ENCODE peak calls at places on chromosome 11, in six cellular contexts. One of them, this sample, is unnamed.

GRCh38 chr11:90202342-90202741 is 20.5 kb downstream of the CHORDC1 start:
- DNase-seq in colonic mucosa: no peak
- DNase-seq in Peyer's patch: no peak
- DNase-seq in spleen: no peak
- DNase-seq in left ventricle myocardium inferior: no peak
- DNase-seq in H1: no peak
- DNase-seq in this sample: no peak

GRCh38 chr11:72179804-72180396 is 12.0 kb upstream of the FOLR1 start:
- DNase-seq in spleen: no peak
- DNase-seq in colonic mucosa: no peak
- DNase-seq in Peyer's patch: no peak
- DNase-seq in H1: no peak
- DNase-seq in left ventricle myocardium inferior: no peak
- DNase-seq in this sample: no peak

GRCh38 chr11:12769834-12770345 is 95.7 kb downstream of the TEAD1 start:
- DNase-seq in colonic mucosa: no peak
- DNase-seq in Peyer's patch: no peak
- DNase-seq in spleen: no peak
- DNase-seq in left ventricle myocardium inferior: no peak
- DNase-seq in H1: no peak
- DNase-seq in this sample: no peak

GRCh38 chr11:65288706-65289536 is 25.7 kb upstream of the CDC42EP2 start:
- DNase-seq in left ventricle myocardium inferior: peak; percentile 76
- DNase-seq in colonic mucosa: no peak
- DNase-seq in H1: no peak
- DNase-seq in Peyer's patch: no peak
- DNase-seq in spleen: no peak
- DNase-seq in this sample: peak; percentile 89

GRCh38 chr11:119115484-119116234 is 5.7 kb upstream of the HINFP start:
- DNase-seq in Peyer's patch: no peak
- DNase-seq in spleen: peak; percentile 86
- DNase-seq in H1: no peak
- DNase-seq in left ventricle myocardium inferior: peak; percentile 56
- DNase-seq in colonic mucosa: no peak
- DNase-seq in this sample: peak; percentile 51

GRCh38 chr11:117034901-117035300 is 63.3 kb downstream of the SIK3 start:
- DNase-seq in left ventricle myocardium inferior: no peak
- DNase-seq in H1: no peak
- DNase-seq in spleen: no peak
- DNase-seq in Peyer's patch: no peak
- DNase-seq in colonic mucosa: no peak
- DNase-seq in this sample: no peak

GRCh38 chr11:35943761-35944502 is at the start of gene LDLRAD3:
- DNase-seq in left ventricle myocardium inferior: peak; percentile 76
- DNase-seq in Peyer's patch: peak; percentile 75
- DNase-seq in spleen: peak; percentile 90
- DNase-seq in colonic mucosa: peak; percentile 75
- DNase-seq in H1: peak; percentile 84
- DNase-seq in this sample: peak; percentile 84

GRCh38 chr11:124898711-124899110 is 1.0 kb upstream of the ROBO4 start:
- DNase-seq in H1: peak; percentile 47
- DNase-seq in spleen: peak; percentile 84
- DNase-seq in colonic mucosa: no peak
- DNase-seq in Peyer's patch: no peak
- DNase-seq in left ventricle myocardium inferior: no peak
- DNase-seq in this sample: peak; percentile 47

GRCh38 chr11:2688381-2689231 is 11.2 kb downstream of the KCNQ1OT1 start:
- DNase-seq in colonic mucosa: no peak
- DNase-seq in Peyer's patch: peak; percentile 41
- DNase-seq in left ventricle myocardium inferior: no peak
- DNase-seq in spleen: peak; percentile 62
- DNase-seq in H1: no peak
- DNase-seq in this sample: peak; percentile 41

GRCh38 chr11:26904801-26905200 is 89.1 kb upstream of the FIBIN start:
- DNase-seq in Peyer's patch: no peak
- DNase-seq in spleen: no peak
- DNase-seq in H1: no peak
- DNase-seq in left ventricle myocardium inferior: no peak
- DNase-seq in colonic mucosa: no peak
- DNase-seq in this sample: no peak

GRCh38 chr11:8867856-8868705 is 42.9 kb upstream of the AKIP1 start:
- DNase-seq in spleen: no peak
- DNase-seq in colonic mucosa: no peak
- DNase-seq in H1: no peak
- DNase-seq in left ventricle myocardium inferior: no peak
- DNase-seq in Peyer's patch: no peak
- DNase-seq in this sample: no peak

GRCh38 chr11:113465786-113466185 is 9.4 kb downstream of the DRD2 start:
- DNase-seq in spleen: no peak
- DNase-seq in left ventricle myocardium inferior: no peak
- DNase-seq in Peyer's patch: no peak
- DNase-seq in H1: no peak
- DNase-seq in colonic mucosa: no peak
- DNase-seq in this sample: no peak
- H3K27me3 ChIP-seq in spleen: no peaks in the 10 kb centered on the region
- H3K27me3 ChIP-seq in left ventricle myocardium inferior: peaks cover 92% of the 10 kb centered on the region
- H3K27me3 ChIP-seq in Peyer's patch: no peaks in the 10 kb centered on the region
- H3K27me3 ChIP-seq in H1: no peaks in the 10 kb centered on the region
- H3K27me3 ChIP-seq in colonic mucosa: no peaks in the 10 kb centered on the region
- H3K27me3 ChIP-seq in this sample: peaks cover 2% of the 10 kb centered on the region

GRCh38 chr11:18280438-18281046 is 14.5 kb downstream of the SAA1 start:
- DNase-seq in left ventricle myocardium inferior: no peak
- DNase-seq in colonic mucosa: no peak
- DNase-seq in Peyer's patch: no peak
- DNase-seq in H1: no peak
- DNase-seq in spleen: no peak
- DNase-seq in this sample: no peak

GRCh38 chr11:18285841-18286240 is 19.8 kb downstream of the SAA1 start:
- DNase-seq in spleen: no peak
- DNase-seq in Peyer's patch: no peak
- DNase-seq in colonic mucosa: no peak
- DNase-seq in H1: no peak
- DNase-seq in left ventricle myocardium inferior: no peak
- DNase-seq in this sample: no peak

GRCh38 chr11:18277560-18278271 is 11.7 kb downstream of the SAA1 start:
- DNase-seq in Peyer's patch: peak; percentile 50
- DNase-seq in spleen: no peak
- DNase-seq in H1: no peak
- DNase-seq in left ventricle myocardium inferior: no peak
- DNase-seq in colonic mucosa: no peak
- DNase-seq in this sample: no peak

GRCh38 chr11:18282626-18283025 is 16.6 kb downstream of the SAA1 start:
- DNase-seq in Peyer's patch: no peak
- DNase-seq in spleen: no peak
- DNase-seq in colonic mucosa: no peak
- DNase-seq in left ventricle myocardium inferior: no peak
- DNase-seq in H1: no peak
- DNase-seq in this sample: no peak
- H3K36me3 ChIP-seq in Peyer's patch: peaks cover 61% of the 10 kb centered on the region
- H3K36me3 ChIP-seq in spleen: peaks cover 48% of the 10 kb centered on the region
- H3K36me3 ChIP-seq in colonic mucosa: no peaks in the 10 kb centered on the region
- H3K36me3 ChIP-seq in left ventricle myocardium inferior: peaks cover 83% of the 10 kb centered on the region
- H3K36me3 ChIP-seq in H1: peaks cover 76% of the 10 kb centered on the region
- H3K36me3 ChIP-seq in this sample: peaks cover 22% of the 10 kb centered on the region

GRCh38 chr11:75273989-75274391 is 33.4 kb downstream of the TPBGL start:
- DNase-seq in colonic mucosa: no peak
- DNase-seq in spleen: peak; percentile 75
- DNase-seq in left ventricle myocardium inferior: no peak
- DNase-seq in H1: no peak
- DNase-seq in Peyer's patch: peak; percentile 41
- DNase-seq in this sample: no peak
- H3K4me1 ChIP-seq in colonic mucosa: no peaks in the 10 kb centered on the region
- H3K4me1 ChIP-seq in spleen: peaks cover 73% of the 10 kb centered on the region
- H3K4me1 ChIP-seq in left ventricle myocardium inferior: peaks cover 7% of the 10 kb centered on the region
- H3K4me1 ChIP-seq in H1: no peaks in the 10 kb centered on the region
- H3K4me1 ChIP-seq in Peyer's patch: no peaks in the 10 kb centered on the region
- H3K4me1 ChIP-seq in this sample: no peaks in the 10 kb centered on the region

DNA sequence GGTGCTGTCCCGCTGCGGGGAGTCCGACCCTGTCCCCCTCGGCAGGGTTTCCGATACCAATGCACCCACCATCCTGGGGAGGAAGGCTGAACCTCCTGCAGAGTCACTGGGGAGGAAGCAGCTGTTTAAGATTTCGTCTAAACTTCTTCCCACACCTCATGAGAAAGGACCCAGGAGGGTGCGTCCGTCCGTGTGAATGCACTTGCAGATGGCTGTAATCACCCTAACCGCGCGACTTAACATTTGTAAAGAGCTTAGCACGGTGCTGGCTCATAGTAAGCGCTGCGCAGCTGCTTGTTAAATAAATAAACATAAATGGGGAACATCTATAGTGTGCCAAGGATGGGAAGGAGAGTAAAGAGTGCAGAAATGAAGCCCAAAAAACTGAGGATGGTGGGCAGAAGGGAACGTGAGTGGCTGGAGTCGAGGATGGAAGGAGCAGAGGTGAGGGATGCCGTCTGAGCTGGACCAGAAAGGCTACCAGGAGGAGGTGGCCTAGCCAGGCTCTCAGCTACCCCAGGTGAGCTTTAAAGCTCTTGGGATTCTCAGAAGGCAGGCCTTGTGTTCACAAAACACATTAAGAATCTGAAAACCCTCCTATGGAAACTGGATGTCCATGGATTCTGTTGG is 4.8 kb upstream of the ANO1 start:
- DNase-seq in colonic mucosa: no peak
- DNase-seq in spleen: peak; percentile 56
- DNase-seq in left ventricle myocardium inferior: no peak
- DNase-seq in Peyer's patch: peak; percentile 8
- DNase-seq in H1: peak; percentile 58
- DNase-seq in this sample: no peak
- H3K27me3 ChIP-seq in colonic mucosa: peaks cover 14% of the 10 kb centered on the region
- H3K27me3 ChIP-seq in spleen: peaks cover 17% of the 10 kb centered on the region
- H3K27me3 ChIP-seq in left ventricle myocardium inferior: peaks cover 96% of the 10 kb centered on the region
- H3K27me3 ChIP-seq in Peyer's patch: no peaks in the 10 kb centered on the region
- H3K27me3 ChIP-seq in H1: peaks cover 34% of the 10 kb centered on the region
- H3K27me3 ChIP-seq in this sample: peaks cover 2% of the 10 kb centered on the region

GRCh38 chr11:75793966-75794365 is 21.0 kb upstream of the UVRAG start:
- DNase-seq in colonic mucosa: no peak
- DNase-seq in H1: no peak
- DNase-seq in spleen: no peak
- DNase-seq in Peyer's patch: no peak
- DNase-seq in left ventricle myocardium inferior: peak; percentile 42
- DNase-seq in this sample: no peak

GRCh38 chr11:75790986-75791385 is 22.4 kb downstream of the DGAT2 start:
- DNase-seq in H1: no peak
- DNase-seq in left ventricle myocardium inferior: no peak
- DNase-seq in Peyer's patch: no peak
- DNase-seq in spleen: peak; percentile 40
- DNase-seq in colonic mucosa: no peak
- DNase-seq in this sample: no peak

GRCh38 chr11:75792997-75793800 is 21.8 kb upstream of the UVRAG start:
- DNase-seq in colonic mucosa: no peak
- DNase-seq in left ventricle myocardium inferior: peak; percentile 62
- DNase-seq in spleen: no peak
- DNase-seq in Peyer's patch: no peak
- DNase-seq in H1: no peak
- DNase-seq in this sample: no peak

GRCh38 chr11:75789521-75789920 is 20.9 kb downstream of the DGAT2 start:
- DNase-seq in Peyer's patch: no peak
- DNase-seq in spleen: peak; percentile 29
- DNase-seq in left ventricle myocardium inferior: no peak
- DNase-seq in colonic mucosa: no peak
- DNase-seq in H1: no peak
- DNase-seq in this sample: no peak

DNA sequence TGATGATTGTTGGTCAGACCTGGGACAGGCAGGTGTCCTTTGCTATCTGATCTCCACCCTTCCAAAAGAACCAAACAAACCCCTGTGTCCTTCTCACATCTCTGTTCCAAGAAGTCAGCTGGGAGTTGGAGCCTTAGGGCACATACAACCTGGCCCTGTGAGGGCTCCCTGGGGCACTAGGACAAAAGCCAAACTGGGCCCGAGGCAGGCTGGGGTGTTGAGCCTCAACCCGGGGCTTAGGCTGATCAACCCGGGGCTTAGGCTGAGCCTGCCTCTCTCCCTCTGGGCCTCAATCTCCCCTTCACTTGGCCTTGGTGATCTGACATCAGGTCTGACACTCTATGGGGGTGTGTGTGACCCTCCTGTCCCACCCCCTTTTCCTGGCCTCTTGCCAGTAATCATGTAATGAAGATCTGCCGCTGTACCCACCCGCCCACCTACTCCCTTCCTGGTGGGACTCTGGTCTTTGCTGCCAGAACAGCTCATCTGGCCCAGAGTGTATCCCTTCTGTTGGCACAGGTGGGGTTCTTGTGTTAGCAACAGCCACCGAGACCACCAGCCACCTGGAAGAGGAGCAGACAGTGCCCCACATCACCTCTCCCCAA is 22.8 kb upstream of the UVRAG start:
- DNase-seq in Peyer's patch: no peak
- DNase-seq in H1: no peak
- DNase-seq in spleen: peak; percentile 51
- DNase-seq in left ventricle myocardium inferior: no peak
- DNase-seq in colonic mucosa: no peak
- DNase-seq in this sample: no peak
- H3K36me3 ChIP-seq in Peyer's patch: no peaks in the 10 kb centered on the region
- H3K36me3 ChIP-seq in H1: no peaks in the 10 kb centered on the region
- H3K36me3 ChIP-seq in spleen: no peaks in the 10 kb centered on the region
- H3K36me3 ChIP-seq in left ventricle myocardium inferior: no peaks in the 10 kb centered on the region
- H3K36me3 ChIP-seq in colonic mucosa: no peaks in the 10 kb centered on the region
- H3K36me3 ChIP-seq in this sample: no peaks in the 10 kb centered on the region

DNA sequence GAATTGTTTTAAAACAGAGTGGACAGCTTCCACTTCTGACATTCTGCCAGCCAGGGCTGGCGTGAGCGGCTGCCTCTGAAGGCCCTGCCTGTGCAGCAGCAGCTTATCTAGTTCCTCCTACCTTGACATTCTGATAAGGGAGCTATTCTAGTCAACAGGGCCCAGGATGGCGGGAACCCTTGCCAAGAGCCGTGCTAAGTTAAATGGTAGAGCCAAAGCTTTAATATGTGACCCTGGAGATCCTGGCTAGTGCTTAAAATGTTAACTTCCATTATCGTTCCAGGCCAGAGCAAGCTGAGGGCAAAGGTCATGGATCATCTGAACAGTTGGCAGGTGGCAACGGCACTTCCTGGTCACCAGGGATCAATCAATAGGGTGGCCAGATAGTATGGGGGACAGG is 3.5 kb downstream of the KCNJ5 start:
- DNase-seq in left ventricle myocardium inferior: peak; percentile 71
- DNase-seq in colonic mucosa: peak; percentile 69
- DNase-seq in H1: no peak
- DNase-seq in spleen: no peak
- DNase-seq in Peyer's patch: peak; percentile 52
- DNase-seq in this sample: no peak
- H3K4me1 ChIP-seq in left ventricle myocardium inferior: peaks cover 87% of the 10 kb centered on the region
- H3K4me1 ChIP-seq in colonic mucosa: peaks cover 6% of the 10 kb centered on the region
- H3K4me1 ChIP-seq in H1: peaks cover 4% of the 10 kb centered on the region
- H3K4me1 ChIP-seq in spleen: peaks cover 91% of the 10 kb centered on the region
- H3K4me1 ChIP-seq in Peyer's patch: peaks cover 21% of the 10 kb centered on the region
- H3K4me1 ChIP-seq in this sample: peaks cover 6% of the 10 kb centered on the region

GRCh38 chr11:59186130-59186594 is 14.2 kb downstream of the DTX4 start:
- DNase-seq in Peyer's patch: peak; percentile 85
- DNase-seq in spleen: no peak
- DNase-seq in colonic mucosa: peak; percentile 94
- DNase-seq in left ventricle myocardium inferior: no peak
- DNase-seq in H1: peak; percentile 82
- DNase-seq in this sample: no peak
- H3K27me3 ChIP-seq in Peyer's patch: no peaks in the 10 kb centered on the region
- H3K27me3 ChIP-seq in spleen: no peaks in the 10 kb centered on the region
- H3K27me3 ChIP-seq in colonic mucosa: no peaks in the 10 kb centered on the region
- H3K27me3 ChIP-seq in left ventricle myocardium inferior: no peaks in the 10 kb centered on the region
- H3K27me3 ChIP-seq in H1: no peaks in the 10 kb centered on the region
- H3K27me3 ChIP-seq in this sample: peaks cover 3% of the 10 kb centered on the region

This sample was measured in psoas muscle.